ENCODE peak calls at places on chromosomes 13 and 19, in four cellular contexts. One of them, this sample, is unnamed.

GRCh38 chr13:49108204-49108603 is 111.9 kb upstream of the MLNR start:
- DNase-seq in GM12878: no peak
- DNase-seq in HepG2: no peak
- DNase-seq in K562: no peak
- DNase-seq in this sample: no peak

GRCh38 chr19:18294467-18294864 is 13.0 kb upstream of the JUND start:
- DNase-seq in GM12878: no peak
- DNase-seq in HepG2: no peak
- DNase-seq in K562: no peak
- DNase-seq in this sample: no peak

GRCh38 chr19:48348039-48348438 is 15.7 kb downstream of the TMEM143 start:
- DNase-seq in GM12878: no peak
- DNase-seq in HepG2: peak
- DNase-seq in K562: no peak
- DNase-seq in this sample: no peak

GRCh38 chr19:15357906-15358305 is 21.7 kb downstream of the AKAP8 start:
- DNase-seq in GM12878: no peak
- DNase-seq in HepG2: no peak
- DNase-seq in K562: no peak
- DNase-seq in this sample: no peak

GRCh38 chr19:54696117-54696548 is 28.1 kb upstream of the KIR3DL3 start:
- DNase-seq in GM12878: no peak
- DNase-seq in HepG2: no peak
- DNase-seq in K562: peak
- DNase-seq in this sample: no peak

GRCh38 chr19:18453269-18454024 is 15.5 kb upstream of the ISYNA1 start:
- DNase-seq in GM12878: no peak
- DNase-seq in HepG2: no peak
- DNase-seq in K562: no peak
- DNase-seq in this sample: no peak

GRCh38 chr13:37515226-37515625 is 83.3 kb downstream of the POSTN start:
- DNase-seq in GM12878: no peak
- DNase-seq in HepG2: no peak
- DNase-seq in K562: no peak
- DNase-seq in this sample: no peak

GRCh38 chr13:57627663-57628062 is 3.9 kb upstream of the PCDH17 start:
- DNase-seq in GM12878: no peak
- DNase-seq in HepG2: no peak
- DNase-seq in K562: peak
- DNase-seq in this sample: peak

GRCh38 chr13:113049521-113049941 is 56.1 kb upstream of the F7 start:
- DNase-seq in GM12878: no peak
- DNase-seq in HepG2: no peak
- DNase-seq in K562: no peak
- DNase-seq in this sample: no peak

GRCh38 chr19:19865750-19866598 is at the start of gene ZNF253:
- DNase-seq in GM12878: peak
- DNase-seq in HepG2: peak
- DNase-seq in K562: peak
- DNase-seq in this sample: peak

GRCh38 chr19:34171539-34171876 is 796 bp upstream of the LSM14A start:
- DNase-seq in GM12878: peak
- DNase-seq in HepG2: no peak
- DNase-seq in K562: peak
- DNase-seq in this sample: no peak

GRCh38 chr13:21075303-21076264 is 14.2 kb upstream of the LATS2 start:
- DNase-seq in GM12878: no peak
- DNase-seq in HepG2: no peak
- DNase-seq in K562: no peak
- DNase-seq in this sample: no peak

GRCh38 chr13:53150568-53150967 is 122.0 kb downstream of the OLFM4 start:
- DNase-seq in GM12878: no peak
- DNase-seq in HepG2: no peak
- DNase-seq in K562: no peak
- DNase-seq in this sample: no peak

GRCh38 chr19:485583-486236 is 10.6 kb upstream of the MADCAM1 start:
- DNase-seq in GM12878: no peak
- DNase-seq in HepG2: peak
- DNase-seq in K562: no peak
- DNase-seq in this sample: no peak

GRCh38 chr19:5224480-5224879 is 116.1 kb downstream of the PTPRS start:
- DNase-seq in GM12878: no peak
- DNase-seq in HepG2: no peak
- DNase-seq in K562: no peak
- DNase-seq in this sample: no peak

GRCh38 chr13:80133631-80134083 is 207.3 kb downstream of the SPRY2 start:
- DNase-seq in GM12878: no peak
- DNase-seq in HepG2: no peak
- DNase-seq in K562: no peak
- DNase-seq in this sample: no peak

GRCh38 chr19:15015946-15016542 is 33.2 kb upstream of the CASP14 start:
- DNase-seq in GM12878: no peak
- DNase-seq in HepG2: peak
- DNase-seq in K562: peak
- DNase-seq in this sample: peak

GRCh38 chr19:38155453-38155852 is 68.6 kb downstream of the DPF1 start:
- DNase-seq in GM12878: no peak
- DNase-seq in HepG2: no peak
- DNase-seq in K562: peak
- DNase-seq in this sample: no peak

GRCh38 chr19:44796701-44797115 is 12.2 kb upstream of the BCAM start:
- DNase-seq in GM12878: no peak
- DNase-seq in HepG2: peak
- DNase-seq in K562: no peak
- DNase-seq in this sample: no peak

GRCh38 chr19:2540646-2541454 is 64.9 kb downstream of the GADD45B start:
- DNase-seq in GM12878: no peak
- DNase-seq in HepG2: peak
- DNase-seq in K562: no peak
- DNase-seq in this sample: no peak

GRCh38 chr19:2168619-2169424 is 5.1 kb downstream of the DOT1L start:
- DNase-seq in GM12878: peak
- DNase-seq in HepG2: peak
- DNase-seq in K562: peak
- DNase-seq in this sample: peak

GRCh38 chr19:10718205-10719196 is 622 bp downstream of the DNM2 start:
- DNase-seq in GM12878: no peak
- DNase-seq in HepG2: no peak
- DNase-seq in K562: peak
- DNase-seq in this sample: peak

GRCh38 chr13:60226507-60226906 is 62.8 kb upstream of the DIAPH3 start:
- DNase-seq in GM12878: no peak
- DNase-seq in HepG2: peak
- DNase-seq in K562: peak
- DNase-seq in this sample: peak

GRCh38 chr19:43760941-43761340 is 6.2 kb upstream of the SMG9 start:
- DNase-seq in GM12878: no peak
- DNase-seq in HepG2: no peak
- DNase-seq in K562: no peak
- DNase-seq in this sample: no peak

GRCh38 chr13:44755872-44756271 is 179.7 kb upstream of the TSC22D1 start:
- DNase-seq in GM12878: no peak
- DNase-seq in HepG2: peak
- DNase-seq in K562: no peak
- DNase-seq in this sample: no peak

GRCh38 chr19:3459322-3459881 is 20.9 kb downstream of the SMIM24 start:
- DNase-seq in GM12878: no peak
- DNase-seq in HepG2: no peak
- DNase-seq in K562: peak
- DNase-seq in this sample: no peak

GRCh38 chr19:29576761-29577661 is 29.1 kb upstream of the POP4 start:
- DNase-seq in GM12878: peak
- DNase-seq in HepG2: no peak
- DNase-seq in K562: no peak
- DNase-seq in this sample: no peak

GRCh38 chr19:57276430-57276829 is 3.9 kb upstream of the ZNF460 start:
- DNase-seq in GM12878: no peak
- DNase-seq in HepG2: peak
- DNase-seq in K562: no peak
- DNase-seq in this sample: no peak

GRCh38 chr13:39600766-39601165 is 2.2 kb downstream of the LHFPL6 start:
- DNase-seq in GM12878: no peak
- DNase-seq in HepG2: no peak
- DNase-seq in K562: no peak
- DNase-seq in this sample: no peak

GRCh38 chr19:48006762-48007161 is 12.3 kb downstream of the ELSPBP1 start:
- DNase-seq in GM12878: no peak
- DNase-seq in HepG2: peak
- DNase-seq in K562: peak
- DNase-seq in this sample: peak

DNA sequence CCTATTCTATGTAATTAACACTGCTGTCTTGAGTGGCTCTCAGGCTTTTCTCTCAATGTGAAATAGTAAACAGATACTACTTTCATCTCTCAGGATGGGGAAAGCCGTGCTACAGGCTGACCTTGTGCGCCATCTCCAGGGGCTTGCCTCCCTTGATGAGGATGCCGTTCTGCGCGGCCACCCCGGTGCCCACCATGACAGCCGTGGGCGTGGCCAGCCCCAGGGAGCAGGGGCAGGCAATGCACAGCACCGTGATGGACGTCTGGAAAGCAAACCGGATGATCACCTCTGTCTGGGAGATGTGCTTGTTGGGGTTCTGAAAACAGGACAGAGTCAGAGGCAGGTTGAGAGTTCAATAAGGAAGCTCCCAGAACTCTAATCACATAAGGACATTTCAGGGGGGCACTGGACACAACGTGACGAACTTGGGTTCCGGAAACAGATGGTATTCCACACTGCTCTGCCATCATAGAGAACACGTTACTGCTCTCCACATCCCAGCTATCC is 65.0 kb downstream of the ATP7B start:
- DNase-seq in GM12878: no peak
- DNase-seq in HepG2: no peak
- DNase-seq in K562: no peak
- DNase-seq in this sample: no peak
- TF ChIP-seq FOXK2 in GM12878: no peak
- TF ChIP-seq FOXK2 in HepG2: no peak
- TF ChIP-seq FOXK2 in K562: no peak
- TF ChIP-seq FOXK2 in this sample: no peak

DNA sequence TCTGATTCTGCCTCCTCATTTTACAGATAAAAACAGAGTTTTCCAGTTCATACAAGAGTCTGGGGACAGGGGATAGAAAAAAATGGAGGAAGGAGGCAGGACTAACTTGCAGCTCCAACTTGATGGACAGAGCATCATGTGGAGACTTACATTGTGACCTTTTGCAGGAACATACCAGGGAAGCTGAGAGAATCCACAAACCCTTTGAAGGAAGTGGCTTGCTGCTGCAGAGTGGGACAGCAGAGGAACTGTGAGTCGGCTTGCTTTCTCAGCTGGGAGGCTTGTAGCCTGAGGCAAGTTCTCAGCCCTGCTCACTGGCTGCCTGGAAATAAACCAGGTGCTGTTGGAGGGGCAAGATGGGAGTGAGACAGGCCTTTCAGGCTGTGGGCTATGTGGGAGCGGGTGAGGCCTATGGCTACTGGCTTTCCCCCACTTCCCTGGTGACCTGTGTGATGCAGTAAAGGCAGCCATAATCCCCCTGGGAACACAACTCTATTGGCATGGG is 614.4 kb downstream of the KCTD12 start:
- DNase-seq in GM12878: no peak
- DNase-seq in HepG2: no peak
- DNase-seq in K562: no peak
- DNase-seq in this sample: no peak
- TF ChIP-seq FOXK2 in GM12878: no peak
- TF ChIP-seq FOXK2 in HepG2: no peak
- TF ChIP-seq FOXK2 in K562: no peak
- TF ChIP-seq FOXK2 in this sample: no peak

GRCh38 chr19:13838943-13839192 is 38.1 kb upstream of the NANOS3 start:
- DNase-seq in GM12878: no peak
- DNase-seq in HepG2: no peak
- DNase-seq in K562: peak
- DNase-seq in this sample: no peak

GRCh38 chr19:13840751-13841338 is 36.1 kb upstream of the NANOS3 start:
- DNase-seq in GM12878: no peak
- DNase-seq in HepG2: no peak
- DNase-seq in K562: no peak
- DNase-seq in this sample: no peak

GRCh38 chr19:13839938-13840750 is 36.8 kb upstream of the NANOS3 start:
- DNase-seq in GM12878: no peak
- DNase-seq in HepG2: no peak
- DNase-seq in K562: no peak
- DNase-seq in this sample: no peak

GRCh38 chr19:13838071-13838942 is 38.6 kb upstream of the NANOS3 start:
- DNase-seq in GM12878: no peak
- DNase-seq in HepG2: no peak
- DNase-seq in K562: no peak
- DNase-seq in this sample: no peak

DNA sequence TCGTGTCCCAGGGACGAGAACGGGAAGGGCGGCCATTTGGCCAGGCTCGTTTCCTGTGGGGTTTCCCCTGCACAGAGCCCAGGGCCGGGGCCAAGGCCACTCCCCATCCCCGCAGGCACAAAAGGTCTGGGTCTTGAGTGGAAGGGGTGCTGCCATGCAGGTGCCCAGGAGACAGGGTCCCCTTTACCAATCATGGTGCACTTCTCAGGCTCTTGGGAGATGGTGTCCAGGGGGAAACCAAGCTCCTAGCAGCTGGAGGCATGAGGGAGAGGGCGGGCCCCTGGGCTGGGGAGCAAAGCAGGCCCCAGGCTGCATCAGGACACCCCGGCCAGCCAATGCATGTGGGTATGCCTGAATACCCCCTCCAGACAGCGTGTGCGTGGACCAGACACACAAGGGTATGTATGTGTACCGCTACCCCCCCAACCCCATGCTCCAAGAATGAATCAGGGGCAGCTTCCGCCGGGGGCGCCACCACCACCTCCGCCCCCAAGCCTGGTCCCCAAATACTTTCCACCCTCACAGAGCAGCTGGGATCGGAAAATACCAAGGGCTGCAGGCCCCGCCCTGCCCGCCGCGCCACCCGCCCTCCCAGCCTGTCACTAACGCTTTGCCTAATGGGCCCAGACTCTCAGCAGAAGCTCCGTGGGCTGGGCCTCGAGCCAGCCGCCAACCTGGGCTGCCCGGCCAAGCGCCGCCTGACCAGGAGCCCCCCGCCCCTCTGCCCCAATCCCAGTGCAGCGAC is 37.6 kb upstream of the NANOS3 start:
- DNase-seq in GM12878: peak
- DNase-seq in HepG2: no peak
- DNase-seq in K562: peak
- DNase-seq in this sample: no peak
- TF ChIP-seq FOXK2 in GM12878: no peak
- TF ChIP-seq FOXK2 in HepG2: no peak
- TF ChIP-seq FOXK2 in K562: no peak
- TF ChIP-seq FOXK2 in this sample: no peak

GRCh38 chr19:12880551-12881171 is 588 bp downstream of the DNASE2 start:
- DNase-seq in GM12878: no peak
- DNase-seq in HepG2: no peak
- DNase-seq in K562: no peak
- DNase-seq in this sample: peak
- TF ChIP-seq FOXK2 in GM12878: peak
- TF ChIP-seq FOXK2 in HepG2: no peak
- TF ChIP-seq FOXK2 in K562: no peak
- TF ChIP-seq FOXK2 in this sample: no peak